ENCODE peak calls at places on chromosomes 6 and 20, in nine cellular contexts. One of them, this sample, is unnamed.

GRCh38 chr20:47878601-47879004 is 93.3 kb upstream of the SULF2 start:
- DNase-seq in astrocyte: no peak
- DNase-seq in nephron progenitor cell: no peak
- DNase-seq in ovary: no peak
- DNase-seq in fibroblast of lung: no peak
- DNase-seq in astrocyte of the spinal cord: no peak
- DNase-seq in heart left ventricle: no peak
- DNase-seq in cardiac muscle cell: peak; percentile 43
- DNase-seq in psoas muscle: no peak
- DNase-seq in this sample: no peak

GRCh38 chr6:161154796-161155335 is 119.0 kb downstream of the AGPAT4 start:
- DNase-seq in astrocyte of the spinal cord: no peak
- DNase-seq in fibroblast of lung: no peak
- DNase-seq in ovary: no peak
- DNase-seq in psoas muscle: no peak
- DNase-seq in astrocyte: no peak
- DNase-seq in nephron progenitor cell: no peak
- DNase-seq in cardiac muscle cell: no peak
- DNase-seq in heart left ventricle: no peak
- DNase-seq in this sample: no peak

GRCh38 chr20:5309971-5310370 is 6.8 kb downstream of the PROKR2 start:
- DNase-seq in ovary: no peak
- DNase-seq in cardiac muscle cell: peak; percentile 26
- DNase-seq in astrocyte of the spinal cord: no peak
- DNase-seq in astrocyte: no peak
- DNase-seq in fibroblast of lung: no peak
- DNase-seq in psoas muscle: no peak
- DNase-seq in heart left ventricle: no peak
- DNase-seq in nephron progenitor cell: no peak
- DNase-seq in this sample: no peak

GRCh38 chr20:34111057-34111711 is 859 bp downstream of the EIF2S2 start:
- DNase-seq in nephron progenitor cell: peak; percentile 30
- DNase-seq in heart left ventricle: no peak
- DNase-seq in ovary: peak; percentile 30
- DNase-seq in fibroblast of lung: peak; percentile 74
- DNase-seq in cardiac muscle cell: peak; percentile 87
- DNase-seq in psoas muscle: no peak
- DNase-seq in astrocyte of the spinal cord: peak; percentile 52
- DNase-seq in astrocyte: peak; percentile 71
- DNase-seq in this sample: no peak

GRCh38 chr20:58721951-58722371 is 29.4 kb downstream of the NPEPL1 start:
- DNase-seq in astrocyte of the spinal cord: no peak
- DNase-seq in nephron progenitor cell: no peak
- DNase-seq in fibroblast of lung: no peak
- DNase-seq in astrocyte: no peak
- DNase-seq in ovary: no peak
- DNase-seq in heart left ventricle: peak; percentile 30
- DNase-seq in psoas muscle: no peak
- DNase-seq in cardiac muscle cell: no peak
- DNase-seq in this sample: no peak

GRCh38 chr6:88220493-88220892 is 54.3 kb upstream of the CNR1 start:
- DNase-seq in fibroblast of lung: peak; percentile 9
- DNase-seq in heart left ventricle: no peak
- DNase-seq in nephron progenitor cell: peak; percentile 59
- DNase-seq in ovary: no peak
- DNase-seq in psoas muscle: no peak
- DNase-seq in cardiac muscle cell: peak; percentile 14
- DNase-seq in astrocyte of the spinal cord: peak; percentile 19
- DNase-seq in astrocyte: peak; percentile 0
- DNase-seq in this sample: no peak

GRCh38 chr20:45098096-45098773 is 2.7 kb downstream of the KCNS1 start:
- DNase-seq in astrocyte: peak; percentile 10
- DNase-seq in fibroblast of lung: peak; percentile 42
- DNase-seq in ovary: no peak
- DNase-seq in cardiac muscle cell: peak; percentile 70
- DNase-seq in heart left ventricle: no peak
- DNase-seq in psoas muscle: no peak
- DNase-seq in nephron progenitor cell: peak; percentile 68
- DNase-seq in astrocyte of the spinal cord: peak; percentile 14
- DNase-seq in this sample: no peak

GRCh38 chr6:163391983-163392382 is 22.5 kb upstream of the QKI start:
- DNase-seq in ovary: no peak
- DNase-seq in psoas muscle: no peak
- DNase-seq in nephron progenitor cell: no peak
- DNase-seq in cardiac muscle cell: no peak
- DNase-seq in heart left ventricle: no peak
- DNase-seq in astrocyte: no peak
- DNase-seq in astrocyte of the spinal cord: no peak
- DNase-seq in fibroblast of lung: peak; percentile 28
- DNase-seq in this sample: no peak

GRCh38 chr6:89984926-89985743 is 90.9 kb downstream of the GJA10 start:
- DNase-seq in nephron progenitor cell: peak; percentile 38
- DNase-seq in cardiac muscle cell: peak; percentile 42
- DNase-seq in astrocyte of the spinal cord: peak; percentile 73
- DNase-seq in ovary: no peak
- DNase-seq in fibroblast of lung: peak; percentile 80
- DNase-seq in psoas muscle: peak; percentile 85
- DNase-seq in astrocyte: peak; percentile 77
- DNase-seq in heart left ventricle: peak; percentile 91
- DNase-seq in this sample: peak; percentile 27

GRCh38 chr20:58461104-58461503 is 54.1 kb downstream of the APCDD1L start:
- DNase-seq in ovary: no peak
- DNase-seq in nephron progenitor cell: no peak
- DNase-seq in astrocyte: no peak
- DNase-seq in fibroblast of lung: no peak
- DNase-seq in psoas muscle: no peak
- DNase-seq in cardiac muscle cell: no peak
- DNase-seq in astrocyte of the spinal cord: no peak
- DNase-seq in heart left ventricle: no peak
- DNase-seq in this sample: no peak

GRCh38 chr6:104226798-104227444 is 632.8 kb downstream of the HACE1 start:
- DNase-seq in fibroblast of lung: no peak
- DNase-seq in nephron progenitor cell: no peak
- DNase-seq in heart left ventricle: no peak
- DNase-seq in astrocyte of the spinal cord: no peak
- DNase-seq in ovary: no peak
- DNase-seq in cardiac muscle cell: no peak
- DNase-seq in astrocyte: no peak
- DNase-seq in psoas muscle: no peak
- DNase-seq in this sample: no peak

DNA sequence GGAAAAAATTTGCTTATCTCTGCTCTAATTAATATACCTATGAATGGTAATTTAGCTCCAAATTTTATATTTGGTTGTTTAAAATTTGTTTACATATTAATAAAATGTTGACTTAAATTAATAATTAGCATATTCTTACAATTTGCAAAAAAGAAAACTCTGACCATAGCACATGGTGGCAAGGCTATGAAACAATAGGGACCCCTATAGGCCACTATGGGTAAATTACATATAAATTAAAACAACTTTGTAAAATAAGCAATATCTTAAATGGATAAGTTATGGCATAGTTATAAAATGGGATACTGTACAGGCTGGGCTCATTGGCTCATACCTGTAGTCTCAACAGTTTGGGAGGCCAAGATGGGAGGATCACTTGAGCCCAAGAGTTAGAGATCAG is 76.0 kb downstream of the MKKS start:
- DNase-seq in psoas muscle: no peak
- DNase-seq in heart left ventricle: no peak
- DNase-seq in cardiac muscle cell: peak; percentile 35
- DNase-seq in ovary: no peak
- DNase-seq in nephron progenitor cell: no peak
- DNase-seq in astrocyte of the spinal cord: no peak
- DNase-seq in astrocyte: no peak
- DNase-seq in fibroblast of lung: no peak
- DNase-seq in this sample: no peak
- TF ChIP-seq CTCF in psoas muscle: peak; percentile 4
- TF ChIP-seq CTCF in heart left ventricle: peak; percentile 18
- TF ChIP-seq CTCF in cardiac muscle cell: peak; percentile 62
- TF ChIP-seq CTCF in ovary: no peak
- TF ChIP-seq CTCF in nephron progenitor cell: peak; percentile 18
- TF ChIP-seq CTCF in astrocyte of the spinal cord: peak; percentile 56
- TF ChIP-seq CTCF in astrocyte: peak; percentile 36
- TF ChIP-seq CTCF in fibroblast of lung: peak; percentile 64
- TF ChIP-seq CTCF in this sample: peak; percentile 20

DNA sequence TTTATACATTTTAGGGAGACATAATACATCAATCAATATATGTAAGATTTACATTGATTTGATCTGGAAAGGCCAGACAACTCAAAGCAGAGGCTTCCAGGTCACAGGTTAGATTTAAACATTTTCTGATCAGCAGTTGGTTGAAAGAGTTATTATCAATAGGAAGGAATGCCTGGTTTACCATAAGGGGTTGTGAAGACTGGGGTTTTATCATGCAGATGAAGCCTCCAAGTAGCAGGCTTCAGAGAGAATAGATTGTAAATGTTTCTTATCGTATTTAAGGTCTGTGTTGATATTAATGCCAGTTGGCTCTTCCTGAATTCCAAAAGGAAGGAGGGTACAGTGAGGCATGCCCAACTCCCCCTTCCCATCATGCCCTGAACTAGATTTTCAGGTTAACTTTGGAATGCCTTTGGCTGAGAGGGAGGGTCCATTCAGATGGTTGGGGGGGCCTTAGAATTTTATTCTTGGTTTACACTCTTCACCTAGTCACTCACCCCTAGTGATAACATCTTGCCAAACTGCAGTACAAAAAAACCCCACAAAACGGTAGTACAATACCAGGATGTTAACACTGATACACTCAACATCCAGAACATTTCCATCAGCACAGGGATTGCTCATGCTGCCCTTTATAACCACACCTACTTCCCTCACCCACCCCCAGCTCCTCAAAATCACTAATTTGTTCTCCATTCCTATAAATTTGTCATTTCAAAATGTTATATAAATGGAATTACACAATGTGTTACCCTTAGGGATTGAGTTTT is 259.6 kb upstream of the PLN start:
- DNase-seq in heart left ventricle: no peak
- DNase-seq in astrocyte: peak; percentile 21
- DNase-seq in astrocyte of the spinal cord: no peak
- DNase-seq in fibroblast of lung: peak; percentile 41
- DNase-seq in cardiac muscle cell: peak; percentile 16
- DNase-seq in psoas muscle: no peak
- DNase-seq in nephron progenitor cell: no peak
- DNase-seq in ovary: no peak
- DNase-seq in this sample: no peak
- TF ChIP-seq CTCF in heart left ventricle: no peak
- TF ChIP-seq CTCF in astrocyte: no peak
- TF ChIP-seq CTCF in astrocyte of the spinal cord: peak; percentile 35
- TF ChIP-seq CTCF in fibroblast of lung: peak; percentile 43
- TF ChIP-seq CTCF in cardiac muscle cell: peak; percentile 11
- TF ChIP-seq CTCF in psoas muscle: no peak
- TF ChIP-seq CTCF in nephron progenitor cell: no peak
- TF ChIP-seq CTCF in ovary: no peak
- TF ChIP-seq CTCF in this sample: no peak

GRCh38 chr20:43444107-43444506 is 13.6 kb upstream of the SRSF6 start:
- DNase-seq in ovary: no peak
- DNase-seq in astrocyte: no peak
- DNase-seq in astrocyte of the spinal cord: no peak
- DNase-seq in heart left ventricle: no peak
- DNase-seq in fibroblast of lung: no peak
- DNase-seq in cardiac muscle cell: no peak
- DNase-seq in nephron progenitor cell: no peak
- DNase-seq in psoas muscle: no peak
- DNase-seq in this sample: no peak

GRCh38 chr20:43438578-43439316 is 18.9 kb upstream of the SRSF6 start:
- DNase-seq in astrocyte of the spinal cord: no peak
- DNase-seq in ovary: no peak
- DNase-seq in heart left ventricle: no peak
- DNase-seq in astrocyte: no peak
- DNase-seq in cardiac muscle cell: no peak
- DNase-seq in fibroblast of lung: no peak
- DNase-seq in psoas muscle: no peak
- DNase-seq in nephron progenitor cell: no peak
- DNase-seq in this sample: no peak

GRCh38 chr20:43440531-43440930 is 17.2 kb upstream of the SRSF6 start:
- DNase-seq in cardiac muscle cell: no peak
- DNase-seq in psoas muscle: no peak
- DNase-seq in heart left ventricle: no peak
- DNase-seq in astrocyte: no peak
- DNase-seq in fibroblast of lung: no peak
- DNase-seq in ovary: no peak
- DNase-seq in astrocyte of the spinal cord: no peak
- DNase-seq in nephron progenitor cell: no peak
- DNase-seq in this sample: no peak

GRCh38 chr20:43446361-43446879 is 11.3 kb upstream of the SRSF6 start:
- DNase-seq in heart left ventricle: no peak
- DNase-seq in astrocyte of the spinal cord: no peak
- DNase-seq in ovary: no peak
- DNase-seq in nephron progenitor cell: no peak
- DNase-seq in fibroblast of lung: no peak
- DNase-seq in psoas muscle: no peak
- DNase-seq in astrocyte: no peak
- DNase-seq in cardiac muscle cell: no peak
- DNase-seq in this sample: no peak

DNA sequence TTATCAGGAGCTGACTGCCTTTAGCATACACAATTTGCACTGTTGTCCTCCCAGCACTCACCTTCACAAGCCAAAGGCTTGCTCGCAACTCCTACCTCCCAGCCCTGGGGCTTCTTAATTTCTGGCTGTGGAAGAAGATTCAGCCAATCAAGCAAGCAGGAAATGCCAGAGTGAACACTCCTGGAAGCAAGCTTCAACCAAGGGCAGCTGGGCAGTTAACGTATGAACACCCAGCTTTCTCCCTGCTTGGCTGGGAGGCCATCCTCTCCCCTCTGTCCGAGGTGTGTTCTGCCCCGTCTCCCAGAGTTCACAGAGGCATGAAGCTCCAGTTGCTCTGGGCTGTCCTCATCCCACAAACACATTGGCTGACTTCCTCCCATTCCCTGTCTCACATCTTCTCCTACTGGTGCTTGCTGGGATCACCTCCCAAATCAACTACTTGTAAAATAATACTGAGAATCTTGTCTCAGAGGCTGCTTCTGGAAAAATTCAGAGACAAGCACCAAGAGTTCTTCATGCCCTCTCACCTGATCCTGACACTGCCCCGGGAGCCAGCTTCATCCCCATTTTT is 15.3 kb upstream of the SRSF6 start:
- DNase-seq in heart left ventricle: no peak
- DNase-seq in ovary: no peak
- DNase-seq in nephron progenitor cell: no peak
- DNase-seq in astrocyte: no peak
- DNase-seq in psoas muscle: no peak
- DNase-seq in astrocyte of the spinal cord: no peak
- DNase-seq in cardiac muscle cell: peak; percentile 44
- DNase-seq in fibroblast of lung: no peak
- DNase-seq in this sample: no peak
- TF ChIP-seq CTCF in heart left ventricle: no peak
- TF ChIP-seq CTCF in ovary: no peak
- TF ChIP-seq CTCF in nephron progenitor cell: peak; percentile 11
- TF ChIP-seq CTCF in astrocyte: no peak
- TF ChIP-seq CTCF in psoas muscle: no peak
- TF ChIP-seq CTCF in astrocyte of the spinal cord: no peak
- TF ChIP-seq CTCF in cardiac muscle cell: peak; percentile 21
- TF ChIP-seq CTCF in fibroblast of lung: no peak
- TF ChIP-seq CTCF in this sample: no peak

DNA sequence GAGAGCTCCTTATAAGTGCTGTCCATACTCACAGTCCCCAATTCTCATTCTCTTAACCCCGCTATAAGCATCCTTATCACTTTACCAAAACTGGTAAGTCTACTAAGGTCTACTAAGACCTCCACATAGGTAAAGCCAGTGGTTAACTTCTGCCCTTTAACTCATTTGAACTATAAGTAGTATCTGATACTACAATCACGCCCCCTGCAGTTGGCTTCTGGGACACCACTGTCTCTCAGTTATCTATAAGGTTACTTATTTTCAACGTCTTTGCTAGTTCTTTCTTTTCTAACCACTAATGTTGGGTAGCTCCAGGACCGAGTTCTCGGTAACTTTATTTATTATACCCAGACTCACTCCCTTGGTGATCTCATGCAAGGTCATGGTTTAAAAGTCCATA is 142.6 kb downstream of the ARHGAP18 start:
- DNase-seq in astrocyte: no peak
- DNase-seq in psoas muscle: no peak
- DNase-seq in fibroblast of lung: no peak
- DNase-seq in ovary: no peak
- DNase-seq in astrocyte of the spinal cord: peak; percentile 28
- DNase-seq in nephron progenitor cell: peak; percentile 12
- DNase-seq in cardiac muscle cell: peak; percentile 50
- DNase-seq in heart left ventricle: no peak
- DNase-seq in this sample: no peak
- TF ChIP-seq CTCF in astrocyte: peak; percentile 23
- TF ChIP-seq CTCF in psoas muscle: no peak
- TF ChIP-seq CTCF in fibroblast of lung: peak; percentile 43
- TF ChIP-seq CTCF in ovary: no peak
- TF ChIP-seq CTCF in astrocyte of the spinal cord: peak; percentile 49
- TF ChIP-seq CTCF in nephron progenitor cell: peak; percentile 36
- TF ChIP-seq CTCF in cardiac muscle cell: peak; percentile 50
- TF ChIP-seq CTCF in heart left ventricle: no peak
- TF ChIP-seq CTCF in this sample: peak; percentile 15

This sample was measured in D721Med.